ENCODE peak calls at places on chromosomes 3 and 15, in six cellular contexts. J is IMR-90, E is K562, X is neural progenitor cell, C is H9, S is GM23248. R is an unnamed sample.

GRCh38 chr15:81133782-81134461 is at the start of gene CFAP161:
- DNase-seq in J (peak), E (peak), X (peak), C (peak), S (peak), R (no peak)

GRCh38 chr3:187736418-187736871 is 8.8 kb downstream of the BCL6 start:
- DNase-seq in J (peak), E (no peak), X (no peak), C (no peak), S (peak), R (peak)

GRCh38 chr15:52718551-52718950 is 39.4 kb upstream of the ATOSA start:
- DNase-seq in J (no peak), E (no peak), X (no peak), C (no peak), S (no peak), R (no peak)

GRCh38 chr3:60414047-60414446 is 837.2 kb downstream of the FHIT start:
- DNase-seq in J (no peak), E (no peak), X (no peak), C (no peak), S (no peak), R (no peak)

GRCh38 chr3:11362600-11362999 is 90.4 kb downstream of the ATG7 start:
- DNase-seq in J (peak), E (no peak), X (no peak), C (no peak), S (peak), R (no peak)

GRCh38 chr15:42921049-42921731 is 612 bp upstream of the TTBK2 start:
- DNase-seq in J (peak), E (no peak), X (peak), C (no peak), S (peak), R (peak)

GRCh38 chr3:142434503-142434902 is 13.3 kb downstream of the XRN1 start:
- DNase-seq in J (no peak), E (no peak), X (no peak), C (no peak), S (no peak), R (no peak)

GRCh38 chr3:177519588-177519987 is 322.3 kb upstream of the TBL1XR1 start:
- DNase-seq in J (no peak), E (no peak), X (no peak), C (no peak), S (no peak), R (no peak)

GRCh38 chr3:129226374-129226773 is 23.0 kb upstream of the COPG1 start:
- DNase-seq in J (peak), E (peak), X (no peak), C (no peak), S (peak), R (no peak)

GRCh38 chr15:90388462-90389182 is 580 bp downstream of the IQGAP1 start:
- DNase-seq in J (peak), E (peak), X (peak), C (peak), S (peak), R (peak)

GRCh38 chr3:62870321-62870720 is 4.9 kb downstream of the CADPS start:
- DNase-seq in J (peak), E (no peak), X (no peak), C (no peak), S (peak), R (no peak)

GRCh38 chr3:18808423-18808822 is 339.9 kb upstream of the KCNH8 start:
- DNase-seq in J (no peak), E (no peak), X (no peak), C (no peak), S (no peak), R (no peak)

DNA sequence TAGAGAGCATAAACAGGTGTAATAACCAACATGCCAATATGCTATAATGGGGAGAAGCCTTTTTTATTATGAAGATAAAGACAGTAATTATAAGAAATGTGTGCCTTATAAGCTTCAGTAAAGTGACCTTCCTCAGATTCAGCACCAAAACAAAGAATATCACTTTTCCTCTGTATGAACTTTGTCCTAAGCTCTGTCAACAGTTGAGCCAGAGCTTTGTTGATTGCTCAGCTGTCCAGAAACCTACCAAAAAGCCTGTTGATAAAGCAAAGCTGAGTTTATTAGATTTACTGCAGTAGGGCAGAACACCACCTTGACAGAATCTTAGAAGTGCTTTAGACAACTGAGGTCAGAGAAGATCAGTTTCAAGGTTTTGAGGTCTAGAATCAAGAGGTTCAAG is 635.3 kb downstream of the EDEM1 start:
- DNase-seq in J (no peak), E (no peak), X (no peak), C (no peak), S (no peak), R (no peak)
- H3K4me2 ChIP-seq in J (no peak), E (no peak), X (no peak), C (no peak), S (no peak), R (no peak)

DNA sequence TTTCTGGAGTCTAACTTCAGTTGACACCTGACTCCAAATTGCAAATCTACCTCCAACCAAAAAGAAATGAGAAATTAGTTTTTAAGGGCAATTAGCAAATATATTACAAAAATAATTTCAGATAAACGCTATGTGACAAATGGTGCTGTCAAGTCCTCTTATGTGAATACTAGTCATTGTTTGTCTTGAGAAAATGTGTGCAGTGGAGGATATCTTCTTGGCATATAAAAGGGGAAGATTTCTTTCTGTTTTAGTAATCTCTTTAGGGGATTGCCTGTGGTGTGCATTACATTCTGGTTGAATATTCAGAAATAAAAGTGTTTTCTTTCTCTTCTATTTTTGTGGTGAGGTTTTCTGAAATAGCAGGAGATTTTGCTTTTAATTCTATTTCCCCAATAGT is 3.0 kb upstream of the GCSAM start:
- DNase-seq in J (no peak), E (no peak), X (no peak), C (no peak), S (no peak), R (peak)
- H3K9ac ChIP-seq in J (no peak), E (no peak), X (no peak), C (no peak), S (no peak), R (peak)

DNA sequence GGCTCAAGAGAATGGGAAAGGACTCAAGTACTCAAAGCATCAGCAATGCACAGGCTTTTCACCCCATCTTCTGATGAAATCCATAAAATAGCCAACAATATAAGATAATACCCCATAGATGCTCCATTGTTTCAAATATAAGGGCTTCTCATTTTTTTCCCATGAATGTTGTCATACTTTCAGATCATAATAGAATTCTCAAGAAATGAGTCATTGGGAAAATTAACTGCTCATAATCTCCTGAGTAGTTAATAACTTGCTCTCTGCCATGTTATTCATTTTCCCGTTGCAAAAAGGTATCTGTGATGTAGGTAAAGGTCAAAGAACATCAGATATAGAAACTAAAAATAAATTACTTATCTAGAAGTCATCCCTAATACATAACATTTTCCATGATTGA is 121.9 kb downstream of the NSUN3 start:
- DNase-seq in J (peak), E (no peak), X (no peak), C (no peak), S (peak), R (no peak)
- H2AFZ ChIP-seq in J (no peak), E (no peak), X (no peak), C (no peak), S (no peak), R (no peak)

GRCh38 chr3:46656778-46657556 is 36.5 kb downstream of the ALS2CL start:
- DNase-seq in J (no peak), E (no peak), X (no peak), C (peak), S (peak), R (no peak)
- H3K4me2 ChIP-seq in J (no peak), E (no peak), X (no peak), C (no peak), S (no peak), R (no peak)

DNA sequence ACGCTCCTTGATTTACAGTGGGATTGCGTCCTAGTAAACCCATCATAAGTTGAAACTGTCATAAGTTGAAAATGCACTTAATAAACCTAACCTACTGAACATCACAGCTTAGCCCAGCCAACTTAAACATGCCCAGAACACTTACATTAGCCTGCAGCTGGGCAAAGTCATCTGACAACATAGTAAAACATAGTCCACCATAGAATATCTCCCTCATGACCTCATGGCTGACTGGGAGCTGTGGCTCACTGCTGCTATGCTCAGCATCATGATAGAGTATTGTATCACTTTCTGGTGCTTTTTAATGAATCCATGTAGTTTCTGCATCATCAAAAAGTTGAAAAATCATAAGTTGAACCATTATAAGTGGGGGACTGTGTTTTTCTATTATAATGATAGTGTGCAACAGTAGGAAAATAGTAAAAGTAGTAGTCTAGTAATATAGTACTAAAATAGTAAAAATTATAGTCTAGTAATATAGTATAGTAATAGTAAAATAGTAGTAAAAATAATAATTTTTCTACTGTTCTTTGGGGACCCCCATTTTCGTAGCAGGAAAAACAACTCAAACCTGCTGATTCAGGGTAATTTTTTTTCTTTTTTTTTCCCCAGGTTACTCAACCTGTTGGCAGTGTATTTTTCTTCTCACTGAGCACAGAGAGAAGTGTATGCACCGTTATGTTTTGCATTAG is 233.5 kb downstream of the MYRIP start:
- DNase-seq in J (no peak), E (no peak), X (no peak), C (no peak), S (peak), R (no peak)
- H3K9ac ChIP-seq in J (no peak), E (no peak), X (no peak), C (no peak), S (no peak), R (no peak)

DNA sequence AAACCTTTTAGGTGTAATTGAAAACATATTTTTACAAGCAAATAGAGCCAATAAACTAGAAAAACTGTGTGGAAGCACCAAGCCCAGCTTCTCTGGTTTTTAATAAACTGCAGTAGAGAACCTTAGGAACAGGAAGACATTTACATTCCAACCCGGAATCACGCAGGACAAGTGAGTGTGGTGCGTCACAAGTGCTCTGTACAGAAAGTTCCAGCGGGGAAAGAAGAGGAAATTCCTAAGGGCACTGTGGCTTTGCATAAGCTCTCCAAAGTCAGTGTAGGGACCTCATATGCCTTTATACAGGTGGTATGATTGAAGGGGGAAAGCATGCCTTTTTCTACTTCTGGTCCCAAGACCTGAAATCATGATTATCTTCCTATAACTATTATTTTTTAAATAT is 21.6 kb downstream of the COL8A1 start:
- DNase-seq in J (no peak), E (no peak), X (no peak), C (no peak), S (peak), R (no peak)
- H2AFZ ChIP-seq in J (no peak), E (no peak), X (no peak), C (no peak), S (peak), R (no peak)

GRCh38 chr3:52719618-52720017 is 13.7 kb downstream of the SPCS1 start:
- DNase-seq in J (no peak), E (no peak), X (no peak), C (no peak), S (no peak), R (peak)
- H3K4me2 ChIP-seq in J (no peak), E (no peak), X (no peak), C (no peak), S (no peak), R (no peak)